ENCODE peak calls at places on chromosome 4, in eight cellular contexts. L, X, C, K, O, W, G and U are unnamed samples.

GRCh38 chr4:96356591-96357360 is 516.9 kb downstream of the PDHA2 start:
- DNase-seq in L (no peak), X (no peak), C (no peak), K (peak), O (no peak), W (no peak), G (no peak), U (no peak)

GRCh38 chr4:182975806-182976205 is 58.6 kb upstream of the DCTD start:
- DNase-seq in L (peak), X (no peak), C (no peak), K (peak), O (no peak), W (peak), G (no peak), U (no peak)

GRCh38 chr4:77263247-77263646 is 106.2 kb downstream of the CCNG2 start:
- DNase-seq in L (no peak), X (no peak), C (no peak), K (no peak), O (no peak), W (peak), G (no peak), U (no peak)

GRCh38 chr4:1566838-1567518 is 117.1 kb downstream of the FAM53A start:
- DNase-seq in L (no peak), X (no peak), C (no peak), K (no peak), O (no peak), W (no peak), G (peak), U (peak)

GRCh38 chr4:30865676-30866075 is 145.5 kb downstream of the PCDH7 start:
- DNase-seq in L (no peak), X (no peak), C (no peak), K (no peak), O (no peak), W (no peak), G (no peak), U (no peak)

GRCh38 chr4:17335371-17335770 is 176.5 kb downstream of the QDPR start:
- DNase-seq in L (no peak), X (no peak), C (no peak), K (no peak), O (no peak), W (no peak), G (no peak), U (no peak)

GRCh38 chr4:74055498-74055897 is 17.0 kb upstream of the CXCL3 start:
- DNase-seq in L (no peak), X (no peak), C (no peak), K (no peak), O (no peak), W (no peak), G (no peak), U (no peak)

GRCh38 chr4:73608677-73609594 is 11.3 kb downstream of the RASSF6 start:
- DNase-seq in L (no peak), X (no peak), C (no peak), K (peak), O (no peak), W (peak), G (no peak), U (no peak)

GRCh38 chr4:61520688-61521160 is 320.6 kb downstream of the ADGRL3 start:
- DNase-seq in L (no peak), X (no peak), C (no peak), K (peak), O (no peak), W (no peak), G (no peak), U (no peak)

GRCh38 chr4:16897991-16898827 is at the start of gene LDB2:
- DNase-seq in L (no peak), X (peak), C (peak), K (peak), O (peak), W (peak), G (peak), U (peak)

GRCh38 chr4:183588169-183588675 is 70.8 kb downstream of the RWDD4 start:
- DNase-seq in L (no peak), X (no peak), C (peak), K (no peak), O (no peak), W (peak), G (no peak), U (no peak)

GRCh38 chr4:113878718-113879117 is 100.7 kb downstream of the ARSJ start:
- DNase-seq in L (no peak), X (no peak), C (no peak), K (peak), O (no peak), W (no peak), G (no peak), U (peak)

GRCh38 chr4:137530176-137530575 is 2.1 kb downstream of the PCDH18 start:
- DNase-seq in L (no peak), X (no peak), C (no peak), K (peak), O (no peak), W (peak), G (no peak), U (no peak)

GRCh38 chr4:89486042-89486441 is 178.4 kb upstream of the GPRIN3 start:
- DNase-seq in L (no peak), X (no peak), C (no peak), K (peak), O (no peak), W (peak), G (no peak), U (no peak)

GRCh38 chr4:164731827-164732474 is 22.0 kb upstream of the SMIM31 start:
- DNase-seq in L (peak), X (peak), C (peak), K (peak), O (peak), W (peak), G (no peak), U (peak)

GRCh38 chr4:25913056-25913850 is 767 bp upstream of the SMIM20 start:
- DNase-seq in L (no peak), X (peak), C (no peak), K (peak), O (peak), W (no peak), G (peak), U (no peak)

GRCh38 chr4:174629265-174629664 is 107.0 kb upstream of the HPGD start:
- DNase-seq in L (no peak), X (no peak), C (no peak), K (no peak), O (no peak), W (no peak), G (no peak), U (no peak)

GRCh38 chr4:33940281-33940680 is 2304.0 kb downstream of the ARAP2 start:
- DNase-seq in L (no peak), X (no peak), C (no peak), K (no peak), O (no peak), W (peak), G (no peak), U (no peak)

GRCh38 chr4:129046055-129046959 is 47.0 kb downstream of the SCLT1 start:
- DNase-seq in L (no peak), X (no peak), C (no peak), K (no peak), O (no peak), W (no peak), G (no peak), U (no peak)

GRCh38 chr4:100742045-100742444 is 224.2 kb upstream of the EMCN start:
- DNase-seq in L (no peak), X (no peak), C (no peak), K (peak), O (peak), W (peak), G (no peak), U (no peak)

GRCh38 chr4:40486534-40486933 is 143.1 kb downstream of the RBM47 start:
- DNase-seq in L (no peak), X (no peak), C (no peak), K (no peak), O (no peak), W (peak), G (no peak), U (no peak)

DNA sequence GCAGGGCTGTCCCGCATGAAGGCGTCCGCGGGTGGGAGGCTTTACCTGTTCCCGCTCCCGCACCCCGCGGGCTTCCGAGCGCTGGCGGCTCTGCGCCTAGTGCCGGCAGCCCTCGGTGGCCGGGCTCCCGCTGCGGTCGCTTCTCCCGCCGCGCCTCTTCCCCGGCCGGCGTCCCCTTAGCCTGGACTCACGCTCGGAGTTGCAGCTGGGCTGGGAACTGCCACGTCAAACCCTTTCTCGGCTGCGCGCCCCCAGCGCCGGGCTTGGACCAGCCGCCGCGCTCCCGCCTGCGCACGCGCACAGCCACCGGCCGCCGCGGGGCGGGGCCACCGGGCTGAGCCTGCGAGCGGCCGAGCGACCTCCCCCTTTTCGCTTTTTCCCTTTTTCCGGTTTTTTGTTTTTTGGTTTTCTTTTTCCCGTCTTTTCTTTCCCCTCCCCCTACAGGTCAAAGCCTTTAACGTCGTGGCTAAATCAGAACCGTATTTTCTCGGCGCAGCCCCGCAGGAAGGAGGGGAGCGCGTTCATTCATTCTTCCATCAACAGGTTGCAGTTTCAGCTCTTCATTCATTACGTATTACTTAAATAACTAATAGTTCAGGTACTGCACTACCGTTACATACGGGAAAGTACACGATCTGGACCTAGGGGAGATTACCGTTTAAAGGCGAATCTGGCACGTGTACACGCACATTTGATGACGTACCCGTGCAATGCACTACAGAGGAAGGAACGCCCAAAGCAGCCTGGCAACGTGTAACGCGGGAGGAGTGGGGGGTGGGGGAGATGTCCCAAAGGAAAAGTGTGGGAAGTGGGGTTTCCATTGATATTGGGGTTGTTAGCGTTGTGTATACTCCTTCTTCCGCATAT is at the start of gene SEC24D:
- DNase-seq in L (no peak), X (peak), C (peak), K (peak), O (peak), W (peak), G (peak), U (peak)
- TF ChIP-seq CTCF in L (no peak), X (no peak), C (peak), K (no peak), O (peak), W (peak), G (peak), U (no peak)

GRCh38 chr4:7196283-7196651 is 3.9 kb downstream of the SORCS2 start:
- DNase-seq in L (no peak), X (no peak), C (no peak), K (no peak), O (no peak), W (no peak), G (no peak), U (no peak)
- TF ChIP-seq CTCF in L (no peak), X (no peak), C (no peak), K (no peak), O (no peak), W (no peak), G (no peak), U (no peak)

GRCh38 chr4:180057891-180058643 is 2185.1 kb upstream of the TENM3 start:
- DNase-seq in L (no peak), X (peak), C (peak), K (peak), O (no peak), W (no peak), G (peak), U (peak)

GRCh38 chr4:180057198-180057821 is 2185.9 kb upstream of the TENM3 start:
- DNase-seq in L (no peak), X (no peak), C (no peak), K (peak), O (no peak), W (no peak), G (no peak), U (no peak)

GRCh38 chr4:180058731-180059215 is 2184.4 kb upstream of the TENM3 start:
- DNase-seq in L (no peak), X (peak), C (peak), K (peak), O (peak), W (no peak), G (peak), U (peak)

GRCh38 chr4:180059216-180059881 is 2183.9 kb upstream of the TENM3 start:
- DNase-seq in L (no peak), X (peak), C (no peak), K (peak), O (no peak), W (no peak), G (peak), U (peak)

GRCh38 chr4:180060159-180060889 is 2182.9 kb upstream of the TENM3 start:
- DNase-seq in L (no peak), X (no peak), C (no peak), K (peak), O (no peak), W (peak), G (no peak), U (no peak)
- TF ChIP-seq CTCF in L (peak), X (no peak), C (peak), K (peak), O (no peak), W (no peak), G (no peak), U (no peak)

DNA sequence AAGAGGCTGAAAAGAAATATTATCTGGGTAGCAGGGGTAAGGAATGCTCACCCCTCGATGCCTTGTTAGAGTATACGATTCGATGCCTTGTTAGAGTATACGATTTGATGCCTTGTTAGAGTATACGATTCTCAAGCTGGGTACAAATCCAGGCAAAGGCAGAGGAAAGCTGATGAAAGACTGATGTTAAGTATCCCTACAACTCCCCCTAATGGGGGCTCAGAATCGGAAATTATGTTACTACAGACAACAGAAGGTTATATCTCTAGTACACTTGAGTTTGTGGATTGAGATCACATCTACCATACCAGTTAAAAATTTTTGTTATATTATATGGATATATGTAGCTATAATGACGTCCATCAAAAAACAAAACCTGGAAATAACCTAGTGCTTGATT is 4.8 kb downstream of the LRRC66 start:
- DNase-seq in L (no peak), X (no peak), C (no peak), K (no peak), O (no peak), W (no peak), G (no peak), U (no peak)
- TF ChIP-seq CTCF in L (no peak), X (no peak), C (peak), K (peak), O (no peak), W (peak), G (no peak), U (no peak)

DNA sequence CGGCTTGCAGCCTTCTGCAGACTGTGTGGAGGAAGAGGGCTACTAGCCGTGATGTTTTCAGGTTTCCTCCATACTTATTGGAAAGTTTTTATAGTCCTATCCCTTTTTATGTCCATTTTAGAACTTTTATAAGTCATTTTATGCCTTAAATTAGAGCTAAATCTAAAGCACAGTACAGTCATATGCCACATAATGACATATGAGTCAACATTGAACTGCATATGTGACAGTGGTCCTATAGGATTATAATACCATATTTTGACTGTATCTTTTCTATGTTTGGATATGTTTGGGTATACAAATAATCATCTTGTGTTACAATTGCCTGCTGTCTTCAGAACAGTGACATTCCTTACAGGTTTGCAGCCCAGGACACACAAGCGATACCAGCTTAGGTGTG is 200.2 kb downstream of the SPRY1 start:
- DNase-seq in L (no peak), X (no peak), C (no peak), K (no peak), O (no peak), W (no peak), G (no peak), U (no peak)
- TF ChIP-seq CTCF in L (no peak), X (no peak), C (no peak), K (no peak), O (no peak), W (no peak), G (no peak), U (no peak)

GRCh38 chr4:130309221-130309620 is 1213.3 kb downstream of the C4orf33 start:
- DNase-seq in L (no peak), X (no peak), C (no peak), K (no peak), O (no peak), W (no peak), G (no peak), U (no peak)

GRCh38 chr4:130306566-130306965 is 1210.6 kb downstream of the C4orf33 start:
- DNase-seq in L (no peak), X (no peak), C (no peak), K (no peak), O (no peak), W (no peak), G (no peak), U (no peak)
- TF ChIP-seq CTCF in L (peak), X (no peak), C (no peak), K (no peak), O (no peak), W (no peak), G (no peak), U (no peak)

DNA sequence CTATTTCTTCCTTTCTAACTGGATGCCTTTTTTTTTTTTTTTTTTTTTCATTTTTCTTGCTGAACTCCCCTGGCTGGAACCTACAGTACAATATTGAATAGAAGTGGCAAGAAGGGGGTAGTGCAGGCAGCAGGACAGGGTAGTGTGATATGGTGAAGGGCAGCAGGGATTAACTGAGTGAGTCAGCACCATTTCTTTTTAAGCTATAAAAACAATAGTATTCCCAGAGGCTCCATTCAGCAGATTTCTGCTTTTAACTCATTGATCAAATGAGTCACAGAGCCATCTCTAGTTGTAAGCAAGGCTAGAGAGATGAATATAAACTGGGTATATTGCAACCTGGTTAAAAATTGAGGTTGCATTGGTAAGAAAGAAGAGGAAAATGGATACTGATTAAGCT is 53.6 kb upstream of the SETD7 start:
- DNase-seq in L (no peak), X (no peak), C (no peak), K (peak), O (no peak), W (peak), G (no peak), U (no peak)
- TF ChIP-seq CTCF in L (no peak), X (no peak), C (no peak), K (no peak), O (no peak), W (peak), G (no peak), U (no peak)